ENCODE peak calls at places on chromosomes 2 and 18, in eight cellular contexts. T, R, U, P, O, J, A and V are unnamed samples.

GRCh38 chr2:233803994-233804393 is 25.9 kb downstream of the MROH2A start:
- DNase-seq in P (peak), U (no peak), O (no peak), T (peak), A (no peak), R (no peak), J (no peak), V (no peak)

GRCh38 chr18:78786776-78787175 is 192.8 kb upstream of the SALL3 start:
- DNase-seq in T (no peak), P (peak), U (no peak), R (no peak), A (no peak), O (no peak), J (no peak), V (no peak)

GRCh38 chr2:98608962-98609604 is 694 bp downstream of the UNC50 start:
- DNase-seq in O (no peak), J (no peak), R (no peak), P (peak), A (no peak), U (no peak), T (peak), V (no peak)

GRCh38 chr2:233965032-233965614 is 48.0 kb downstream of the TRPM8 start:
- DNase-seq in T (no peak), U (no peak), R (no peak), A (no peak), J (no peak), O (no peak), P (no peak), V (no peak)

GRCh38 chr2:195496991-195497390 is 160.0 kb upstream of the SLC39A10 start:
- DNase-seq in P (no peak), T (no peak), A (no peak), R (no peak), J (no peak), O (no peak), U (no peak), V (no peak)

GRCh38 chr18:39647627-39648502 is 2082.3 kb upstream of the CELF4 start:
- DNase-seq in U (no peak), J (no peak), T (no peak), P (no peak), A (no peak), O (no peak), R (no peak), V (no peak)

GRCh38 chr2:187842978-187843847 is 289.0 kb upstream of the TFPI start:
- DNase-seq in O (peak), J (no peak), R (no peak), T (no peak), A (peak), U (no peak), P (no peak), V (no peak)

GRCh38 chr2:145599761-145600160 is 1079.8 kb upstream of the ZEB2 start:
- DNase-seq in P (no peak), U (no peak), J (no peak), T (no peak), A (no peak), R (no peak), O (no peak), V (no peak)

GRCh38 chr18:70334728-70335329 is 46.0 kb downstream of the SOCS6 start:
- DNase-seq in A (no peak), O (no peak), R (no peak), P (no peak), T (no peak), U (no peak), J (no peak), V (no peak)

GRCh38 chr18:4789506-4789905 is 334.4 kb upstream of the DLGAP1 start:
- DNase-seq in J (no peak), O (no peak), T (no peak), P (no peak), U (no peak), R (no peak), A (no peak), V (no peak)

GRCh38 chr18:59765343-59765742 is 68.1 kb upstream of the CCBE1 start:
- DNase-seq in O (no peak), J (no peak), P (no peak), T (no peak), A (no peak), U (no peak), R (no peak), V (no peak)

GRCh38 chr2:216735661-216736060 is 40.3 kb upstream of the IGFBP5 start:
- DNase-seq in R (no peak), P (no peak), T (no peak), U (no peak), J (no peak), O (no peak), A (no peak), V (no peak)

GRCh38 chr2:216583157-216583556 is 50.1 kb upstream of the IGFBP2 start:
- DNase-seq in A (no peak), J (no peak), P (no peak), O (no peak), T (no peak), U (no peak), R (no peak), V (no peak)

GRCh38 chr2:179622122-179622521 is 239.3 kb downstream of the ZNF385B start:
- DNase-seq in U (no peak), J (no peak), A (no peak), P (no peak), O (no peak), T (no peak), R (no peak), V (no peak)

GRCh38 chr18:13025233-13025632 is 34.1 kb downstream of the CEP192 start:
- DNase-seq in T (no peak), J (no peak), P (no peak), A (no peak), O (no peak), R (no peak), U (no peak), V (no peak)

GRCh38 chr2:169796441-169796840 is 2.2 kb upstream of the SSB start:
- DNase-seq in T (no peak), U (no peak), A (no peak), P (no peak), J (no peak), O (no peak), R (no peak), V (no peak)

GRCh38 chr18:50268022-50268747 is 1.9 kb upstream of the CFAP53 start:
- DNase-seq in A (peak), P (peak), T (peak), R (peak), O (no peak), J (peak), U (no peak), V (peak)

GRCh38 chr2:166487082-166487654 is 6.9 kb downstream of the SCN7A start:
- DNase-seq in A (no peak), T (no peak), J (no peak), R (no peak), O (no peak), U (no peak), P (no peak), V (no peak)

GRCh38 chr2:165791811-165792454 is 2.1 kb downstream of the GALNT3 start:
- DNase-seq in U (no peak), J (no peak), P (no peak), R (no peak), A (no peak), T (no peak), O (no peak), V (no peak)

GRCh38 chr2:219634951-219635751 is 7.7 kb downstream of the SLC4A3 start:
- DNase-seq in A (no peak), T (no peak), P (no peak), U (no peak), R (no peak), O (no peak), J (no peak), V (no peak)

GRCh38 chr2:44941551-44942234 is at the start of gene SIX3:
- DNase-seq in A (no peak), R (no peak), J (no peak), U (no peak), O (no peak), T (no peak), P (no peak), V (peak)

GRCh38 chr2:158464426-158465281 is 7.9 kb downstream of the PKP4 start:
- DNase-seq in T (no peak), O (no peak), R (no peak), J (no peak), A (no peak), P (no peak), U (no peak), V (no peak)

GRCh38 chr2:96877513-96878159 is 7.8 kb upstream of the SEMA4C start:
- DNase-seq in O (no peak), U (no peak), R (no peak), J (no peak), A (no peak), T (no peak), P (no peak), V (no peak)

GRCh38 chr2:202051499-202052161 is 18.0 kb downstream of the FZD7 start:
- DNase-seq in U (no peak), O (no peak), P (no peak), J (no peak), A (no peak), R (no peak), T (no peak), V (no peak)

GRCh38 chr2:146481629-146482028 is 1363.2 kb upstream of the ACVR2A start:
- DNase-seq in U (no peak), P (no peak), O (no peak), J (no peak), T (no peak), A (no peak), R (no peak), V (no peak)

GRCh38 chr2:241317391-241317790 is 1.7 kb downstream of the SEPTIN2 start:
- DNase-seq in T (no peak), P (no peak), O (peak), R (no peak), U (no peak), A (no peak), J (no peak), V (no peak)

GRCh38 chr18:70234667-70235459 is 29.4 kb upstream of the RTTN start:
- DNase-seq in O (no peak), T (no peak), A (no peak), J (no peak), P (no peak), R (no peak), U (no peak), V (peak)

GRCh38 chr2:70596739-70597138 is 43.1 kb upstream of the TGFA start:
- DNase-seq in O (no peak), P (no peak), T (no peak), R (no peak), U (no peak), A (no peak), J (no peak), V (no peak)

GRCh38 chr2:169684135-169684565 is 10.1 kb downstream of the CFAP210 start:
- DNase-seq in T (no peak), R (no peak), P (no peak), O (no peak), J (no peak), A (no peak), U (no peak), V (no peak)

GRCh38 chr2:20205915-20206524 is 18.9 kb downstream of the SDC1 start:
- DNase-seq in T (no peak), A (no peak), O (no peak), P (peak), R (no peak), U (no peak), J (no peak), V (no peak)

GRCh38 chr2:219541611-219542180 is 1.9 kb downstream of the CHPF start:
- DNase-seq in J (peak), O (peak), A (no peak), T (peak), R (peak), P (peak), U (peak), V (peak)

GRCh38 chr18:40956213-40956612 is 998.8 kb upstream of the PIK3C3 start:
- DNase-seq in R (no peak), U (no peak), P (no peak), T (no peak), J (no peak), A (no peak), O (no peak), V (no peak)

GRCh38 chr18:37397814-37398213 is 167.8 kb downstream of the CELF4 start:
- DNase-seq in J (no peak), A (no peak), P (no peak), U (no peak), O (no peak), T (no peak), R (no peak), V (no peak)

GRCh38 chr2:72138011-72138881 is 9.4 kb downstream of the CYP26B1 start:
- DNase-seq in A (no peak), U (no peak), R (peak), J (peak), O (no peak), T (no peak), P (peak), V (no peak)

GRCh38 chr2:57804971-57805370 is 241.6 kb upstream of the VRK2 start:
- DNase-seq in O (no peak), U (no peak), P (no peak), T (no peak), R (no peak), A (no peak), J (no peak), V (no peak)

GRCh38 chr2:83705146-83705545 is 753.9 kb downstream of the SUCLG1 start:
- DNase-seq in R (no peak), J (no peak), T (no peak), U (no peak), A (no peak), O (no peak), P (no peak), V (no peak)

GRCh38 chr2:222572761-222573174 is 83.1 kb downstream of the FARSB start:
- DNase-seq in P (no peak), A (no peak), U (peak), J (no peak), O (no peak), T (no peak), R (no peak), V (no peak)

GRCh38 chr2:135785032-135785431 is 43.4 kb downstream of the UBXN4 start:
- DNase-seq in U (no peak), R (no peak), O (no peak), T (no peak), P (no peak), J (no peak), A (no peak), V (no peak)

GRCh38 chr2:135782231-135782630 is 40.6 kb downstream of the UBXN4 start:
- DNase-seq in A (no peak), O (no peak), P (no peak), T (no peak), R (no peak), J (no peak), U (no peak), V (no peak)

GRCh38 chr2:135783416-135783815 is 41.8 kb downstream of the UBXN4 start:
- DNase-seq in O (no peak), A (no peak), P (no peak), J (no peak), T (no peak), U (no peak), R (no peak), V (no peak)
- H3K27ac ChIP-seq in O (no peak), A (no peak), P (no peak), J (no peak), T (no peak), U (no peak), R (no peak), V (no peak)

GRCh38 chr2:36734304-36734703 is 37.8 kb downstream of the VIT start:
- DNase-seq in U (no peak), J (no peak), R (no peak), P (no peak), T (no peak), O (no peak), A (no peak), V (no peak)

GRCh38 chr2:36733215-36733614 is 36.7 kb downstream of the VIT start:
- DNase-seq in O (no peak), P (no peak), T (no peak), U (no peak), J (no peak), R (no peak), A (no peak), V (no peak)

GRCh38 chr2:36729067-36729466 is 32.6 kb downstream of the VIT start:
- DNase-seq in U (no peak), R (no peak), A (no peak), J (no peak), T (no peak), P (no peak), O (no peak), V (no peak)

GRCh38 chr2:36731941-36732700 is 35.6 kb downstream of the VIT start:
- DNase-seq in J (no peak), P (no peak), O (no peak), R (no peak), A (no peak), T (no peak), U (no peak), V (no peak)

DNA sequence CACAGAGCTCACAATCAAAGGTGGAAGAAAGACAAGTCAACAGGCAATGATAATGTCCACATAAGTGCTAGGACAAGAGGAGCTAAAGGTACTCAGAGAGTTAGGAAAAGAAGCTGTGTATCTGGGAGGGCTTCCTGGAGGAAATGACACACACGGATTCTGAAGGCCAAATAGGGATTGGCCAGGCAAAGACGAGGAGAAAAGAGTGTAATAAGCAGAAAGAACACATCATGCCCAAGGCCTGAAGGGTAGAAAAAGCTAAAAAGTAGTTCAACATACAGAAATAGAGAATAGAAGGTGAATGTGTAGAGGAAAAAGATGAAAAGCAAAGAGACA is 36.2 kb downstream of the VIT start:
- DNase-seq in P (no peak), T (no peak), A (no peak), J (no peak), U (no peak), R (no peak), O (no peak), V (no peak)
- H3K27ac ChIP-seq in P (no peak), T (no peak), A (no peak), J (no peak), U (no peak), R (no peak), O (no peak), V (no peak)

DNA sequence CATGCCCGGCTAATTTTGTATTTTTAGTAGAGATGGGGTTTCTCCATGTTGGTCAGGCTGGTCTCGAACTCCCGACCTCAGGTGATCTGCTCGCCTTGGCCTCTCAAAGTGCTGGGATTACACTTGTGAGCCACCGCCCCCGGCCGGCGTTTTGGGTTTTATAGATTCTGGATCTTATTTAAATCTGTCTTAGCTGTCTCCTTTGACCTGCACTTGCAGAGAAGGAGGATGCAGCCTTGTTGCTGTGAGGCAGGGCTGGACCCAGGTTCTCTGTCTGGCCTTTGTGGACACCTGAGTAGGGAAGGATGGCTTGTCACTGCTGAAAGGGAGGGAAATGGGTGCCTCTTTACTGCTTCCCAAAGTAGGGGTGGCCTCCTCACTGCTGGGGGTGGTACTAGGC is 83.0 kb upstream of the HS6ST1 start:
- DNase-seq in P (no peak), O (no peak), A (no peak), U (no peak), R (peak), J (no peak), T (no peak), V (no peak)
- H3K27ac ChIP-seq in P (no peak), O (no peak), A (no peak), U (no peak), R (no peak), J (no peak), T (no peak), V (no peak)

DNA sequence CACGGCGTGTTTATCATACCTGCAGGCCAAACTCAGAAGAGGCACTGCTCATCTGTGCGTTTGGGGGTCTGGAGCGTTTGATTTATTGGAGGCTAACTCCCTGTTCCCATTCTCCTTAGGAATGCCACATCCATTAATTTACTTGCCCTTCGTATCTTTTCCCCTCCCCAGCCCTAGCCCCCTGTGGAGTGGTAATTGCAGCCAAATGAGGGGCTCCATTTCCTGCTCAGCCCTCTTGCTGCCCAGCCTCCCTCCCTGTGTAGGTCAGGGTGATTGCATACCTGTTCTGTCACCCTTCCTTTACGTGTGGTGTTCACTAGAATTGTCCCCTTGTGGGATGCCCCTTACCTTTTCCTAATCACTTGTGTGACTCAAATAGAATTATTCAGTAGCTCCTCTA is 120.4 kb downstream of the MAP3K20 start:
- DNase-seq in P (no peak), U (no peak), O (no peak), A (no peak), J (no peak), R (no peak), T (no peak), V (no peak)
- H3K27ac ChIP-seq in P (no peak), U (no peak), O (no peak), A (no peak), J (no peak), R (peak), T (no peak), V (no peak)

GRCh38 chr2:223943561-223944008 is 1.6 kb downstream of the WDFY1 start:
- DNase-seq in P (no peak), O (no peak), J (no peak), A (no peak), U (no peak), R (no peak), T (no peak), V (no peak)
- H3K27ac ChIP-seq in P (peak), O (no peak), J (peak), A (no peak), U (peak), R (peak), T (peak), V (peak)

GRCh38 chr2:148553332-148553887 is 91.1 kb upstream of the EPC2 start:
- DNase-seq in R (no peak), O (no peak), T (no peak), P (no peak), U (no peak), J (no peak), A (no peak), V (no peak)
- H3K27ac ChIP-seq in R (no peak), O (no peak), T (no peak), P (peak), U (no peak), J (no peak), A (no peak), V (no peak)

GRCh38 chr2:13669607-13670006 is 952.9 kb downstream of the TRIB2 start:
- DNase-seq in O (no peak), T (no peak), U (no peak), A (no peak), P (no peak), R (no peak), J (no peak), V (no peak)
- H3K27ac ChIP-seq in O (no peak), T (no peak), U (no peak), A (no peak), P (no peak), R (no peak), J (no peak), V (no peak)

DNA sequence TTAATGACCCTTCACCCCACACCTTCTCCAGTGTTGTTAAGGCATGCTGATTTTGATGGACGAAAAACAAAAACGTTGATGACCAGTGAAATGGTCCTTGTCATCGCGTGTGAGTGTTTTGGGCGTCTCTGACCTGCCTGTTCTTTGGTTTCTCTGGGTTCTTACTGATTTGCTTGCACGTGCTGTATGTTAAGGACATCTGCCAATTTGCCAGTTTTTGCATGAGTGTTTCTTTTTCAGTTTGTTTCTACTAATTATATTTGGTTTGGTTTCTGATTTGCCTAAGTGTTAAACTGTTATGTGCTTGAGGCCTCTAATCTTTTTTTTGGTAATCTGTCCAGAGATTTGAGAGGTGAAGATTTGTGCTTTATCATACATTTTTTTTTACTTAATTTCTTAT is 14.6 kb downstream of the TRAF3IP1 start:
- DNase-seq in J (no peak), T (peak), R (no peak), U (no peak), P (no peak), A (no peak), O (no peak), V (no peak)
- H3K27ac ChIP-seq in J (no peak), T (no peak), R (no peak), U (no peak), P (no peak), A (no peak), O (no peak), V (no peak)

GRCh38 chr2:46387886-46388515 is 90.8 kb downstream of the EPAS1 start:
- DNase-seq in O (no peak), U (no peak), J (no peak), A (no peak), R (peak), P (no peak), T (no peak), V (peak)
- H3K27ac ChIP-seq in O (no peak), U (no peak), J (peak), A (no peak), R (no peak), P (peak), T (no peak), V (peak)